ENCODE peak calls at places on chromosomes 5 and 9, in eight cellular contexts. P is mammary epithelial cell, K is thyroid gland, J is dorsolateral prefrontal cortex, T is small intestine, Q is adrenal gland, G is GM12865, A is cardiac muscle cell. D is an unnamed sample.

GRCh38 chr5:126370796-126371718 is 52.2 kb upstream of the GRAMD2B start:
- DNase-seq in J (no peak), K (no peak), G (no peak), T (peak), Q (no peak), P (peak), A (no peak), D (no peak)

GRCh38 chr9:116403171-116403570 is 249.6 kb downstream of the PAPPA start:
- DNase-seq in J (no peak), A (no peak), Q (no peak), G (no peak), T (no peak), K (no peak), P (no peak), D (no peak)

GRCh38 chr9:76810377-76810957 is 46.2 kb downstream of the PCA3 start:
- DNase-seq in K (peak), T (peak), Q (peak), P (peak), J (peak), G (peak), A (peak), D (peak)

GRCh38 chr5:142301487-142302035 is 23.3 kb downstream of the SPRY4 start:
- DNase-seq in K (no peak), Q (no peak), P (no peak), J (no peak), T (peak), A (no peak), G (no peak), D (no peak)

GRCh38 chr5:120447706-120448239 is 16.3 kb upstream of the PRR16 start:
- DNase-seq in G (no peak), T (no peak), P (peak), J (no peak), Q (no peak), K (no peak), A (no peak), D (no peak)

GRCh38 chr9:72734631-72735030 is 213.2 kb downstream of the TMC1 start:
- DNase-seq in P (no peak), J (no peak), K (no peak), G (no peak), T (no peak), Q (no peak), A (no peak), D (no peak)

GRCh38 chr5:1498623-1499416 is 24.9 kb downstream of the LPCAT1 start:
- DNase-seq in P (no peak), K (no peak), G (peak), Q (no peak), J (no peak), A (no peak), T (no peak), D (no peak)

GRCh38 chr5:115855959-115856358 is 14.2 kb downstream of the AP3S1 start:
- DNase-seq in T (no peak), G (no peak), P (no peak), Q (no peak), K (no peak), J (no peak), A (no peak), D (no peak)

GRCh38 chr5:118533166-118533565 is 455.2 kb downstream of the DTWD2 start:
- DNase-seq in A (no peak), T (no peak), P (no peak), K (no peak), Q (no peak), G (no peak), J (no peak), D (no peak)

GRCh38 chr5:119286516-119287488 is 69.0 kb upstream of the TNFAIP8 start:
- DNase-seq in T (no peak), G (no peak), J (no peak), Q (no peak), K (no peak), A (no peak), P (no peak), D (no peak)

GRCh38 chr5:154385236-154385512 is 60.6 kb upstream of the SAP30L start:
- DNase-seq in G (peak), A (no peak), K (peak), Q (no peak), T (no peak), P (no peak), J (no peak), D (no peak)

GRCh38 chr9:87076825-87077224 is 129.5 kb upstream of the GAS1 start:
- DNase-seq in A (no peak), Q (no peak), P (no peak), G (no peak), T (no peak), J (no peak), K (no peak), D (no peak)

GRCh38 chr9:114371986-114372917 is 15.5 kb downstream of the AKNA start:
- DNase-seq in K (no peak), G (peak), Q (no peak), T (peak), A (no peak), P (peak), J (no peak), D (no peak)

GRCh38 chr9:18826248-18826647 is 206.8 kb downstream of the SAXO1 start:
- DNase-seq in A (no peak), G (no peak), T (no peak), Q (no peak), K (no peak), P (no peak), J (no peak), D (no peak)

GRCh38 chr9:2016411-2017208 is 1.5 kb downstream of the SMARCA2 start:
- DNase-seq in P (peak), G (peak), A (peak), Q (peak), T (peak), K (peak), J (peak), D (no peak)

GRCh38 chr5:21071421-21071820 is 1083.4 kb upstream of the CDH18 start:
- DNase-seq in P (no peak), K (no peak), G (no peak), Q (no peak), J (no peak), T (no peak), A (no peak), D (no peak)

GRCh38 chr9:127305450-127306226 is 41.1 kb downstream of the GARNL3 start:
- DNase-seq in J (no peak), P (no peak), A (no peak), Q (no peak), K (no peak), G (peak), T (no peak), D (no peak)

GRCh38 chr5:53381-54174 is 38.4 kb upstream of the PLEKHG4B start:
- DNase-seq in Q (peak), G (no peak), A (peak), P (peak), K (peak), J (no peak), T (no peak), D (no peak)

GRCh38 chr5:171795381-171795780 is 9.8 kb downstream of the SMIM23 start:
- DNase-seq in A (no peak), Q (no peak), J (no peak), K (no peak), G (no peak), T (no peak), P (peak), D (no peak)

GRCh38 chr5:149038336-149039075 is 24.4 kb downstream of the SH3TC2 start:
- DNase-seq in J (no peak), A (no peak), P (no peak), T (no peak), Q (no peak), G (no peak), K (peak), D (no peak)

GRCh38 chr9:109381011-109381729 is 60.3 kb upstream of the EPB41L4B start:
- DNase-seq in A (no peak), P (peak), K (no peak), G (peak), T (no peak), Q (peak), J (no peak), D (no peak)

GRCh38 chr5:32586251-32586642 is 890 bp downstream of the SUB1 start:
- DNase-seq in G (no peak), K (no peak), T (no peak), J (no peak), P (no peak), Q (no peak), A (no peak), D (no peak)

GRCh38 chr5:150485770-150486401 is 22.0 kb upstream of the NDST1 start:
- DNase-seq in J (peak), P (no peak), G (peak), K (peak), T (peak), A (peak), Q (peak), D (no peak)

GRCh38 chr5:149271717-149272558 is at the start of gene AFAP1L1:
- DNase-seq in K (peak), Q (peak), A (peak), J (peak), T (peak), G (no peak), P (peak), D (no peak)

GRCh38 chr9:128747233-128747632 is 23.3 kb upstream of the ZDHHC12 start:
- DNase-seq in T (no peak), P (no peak), K (no peak), A (no peak), Q (no peak), J (no peak), G (no peak), D (no peak)

GRCh38 chr5:10355071-10355889 is 1.8 kb downstream of the MARCHF6 start:
- DNase-seq in A (no peak), Q (no peak), J (no peak), G (peak), T (peak), P (peak), K (no peak), D (no peak)

GRCh38 chr5:172637122-172637580 is 3.9 kb upstream of the NEURL1B start:
- DNase-seq in T (peak), J (no peak), G (no peak), Q (no peak), K (no peak), A (no peak), P (peak), D (no peak)

GRCh38 chr5:9653811-9654210 is 23.7 kb upstream of the TAS2R1 start:
- DNase-seq in Q (peak), G (peak), P (peak), K (no peak), J (peak), A (peak), T (no peak), D (no peak)

GRCh38 chr9:114153761-114154596 is 1.4 kb upstream of the COL27A1 start:
- DNase-seq in J (no peak), P (peak), K (peak), Q (no peak), T (no peak), G (no peak), A (peak), D (no peak)

GRCh38 chr5:152532714-152533113 is 127.6 kb upstream of the NMUR2 start:
- DNase-seq in T (peak), G (peak), P (peak), K (no peak), A (peak), Q (no peak), J (no peak), D (peak)

GRCh38 chr5:164098979-164099378 is 593.6 kb downstream of the MAT2B start:
- DNase-seq in G (no peak), J (no peak), Q (no peak), K (no peak), P (no peak), A (no peak), T (no peak), D (no peak)

GRCh38 chr5:24621809-24622208 is 23.0 kb downstream of the CDH10 start:
- DNase-seq in T (no peak), Q (peak), G (no peak), J (no peak), A (peak), K (no peak), P (no peak), D (peak)

GRCh38 chr9:89667730-89668129 is 62.9 kb downstream of the GADD45G start:
- DNase-seq in Q (no peak), J (no peak), A (peak), G (no peak), T (peak), K (peak), P (no peak), D (no peak)

GRCh38 chr9:124257070-124257864 is 482 bp upstream of the NEK6 start:
- DNase-seq in G (no peak), K (no peak), P (peak), T (no peak), Q (no peak), A (no peak), J (no peak), D (no peak)
- H3K4me3 ChIP-seq in G (peak), K (no peak), P (peak), T (peak), Q (peak), A (peak), J (no peak), D (no peak)

GRCh38 chr9:95875305-95876137 is at the start of gene ERCC6L2:
- DNase-seq in A (peak), J (peak), Q (peak), T (peak), K (peak), G (peak), P (peak), D (peak)
- H3K4me3 ChIP-seq in A (no peak), J (no peak), Q (no peak), T (peak), K (peak), G (no peak), P (no peak), D (no peak)

GRCh38 chr5:41508186-41508585 is 2.2 kb downstream of the PLCXD3 start:
- DNase-seq in P (peak), J (no peak), T (no peak), K (no peak), A (no peak), G (no peak), Q (no peak), D (no peak)

GRCh38 chr5:41508696-41509398 is 1.6 kb downstream of the PLCXD3 start:
- DNase-seq in A (peak), K (no peak), Q (no peak), T (no peak), P (no peak), J (no peak), G (no peak), D (no peak)

GRCh38 chr5:41510176-41510831 is at the start of gene PLCXD3:
- DNase-seq in G (no peak), P (no peak), A (peak), Q (peak), J (peak), K (no peak), T (peak), D (no peak)

GRCh38 chr5:41509399-41510175 is 814 bp downstream of the PLCXD3 start:
- DNase-seq in J (no peak), P (no peak), T (no peak), K (no peak), Q (no peak), G (no peak), A (peak), D (no peak)

GRCh38 chr5:41511241-41511640 is 840 bp upstream of the PLCXD3 start:
- DNase-seq in A (no peak), G (no peak), Q (no peak), P (no peak), T (no peak), J (no peak), K (no peak), D (no peak)
- H3K4me3 ChIP-seq in A (peak), G (no peak), Q (peak), P (no peak), T (no peak), J (no peak), K (no peak), D (peak)

DNA sequence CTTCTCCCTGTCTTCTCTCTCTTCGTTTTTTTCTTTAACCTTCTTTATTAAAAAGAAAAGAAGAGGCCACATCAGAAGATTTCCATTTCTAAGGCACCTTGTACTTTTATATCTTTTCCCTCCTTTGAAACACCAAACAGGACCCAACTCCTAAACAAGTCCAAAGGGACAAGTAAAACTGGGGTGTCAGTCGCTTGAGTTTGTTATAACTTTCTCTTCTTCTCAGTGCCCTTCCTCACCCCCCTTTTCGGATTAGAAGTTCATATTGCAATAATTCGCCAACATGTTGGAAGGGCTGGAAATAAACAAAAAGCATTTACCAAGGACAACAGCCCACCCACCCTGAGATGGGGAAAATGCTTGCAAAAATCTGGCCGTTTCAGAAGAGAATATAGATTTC is 148.9 kb upstream of the KLF4 start:
- DNase-seq in G (no peak), J (no peak), A (no peak), K (no peak), Q (no peak), T (no peak), P (no peak), D (no peak)
- H3K4me3 ChIP-seq in G (peak), J (peak), A (peak), K (no peak), Q (peak), T (no peak), P (no peak), D (peak)

GRCh38 chr9:105339849-105340248 is 95.4 kb downstream of the SLC44A1 start:
- DNase-seq in Q (no peak), P (no peak), G (no peak), J (no peak), T (no peak), A (no peak), K (no peak), D (no peak)

GRCh38 chr9:105338308-105338707 is 93.9 kb downstream of the SLC44A1 start:
- DNase-seq in T (no peak), K (no peak), J (no peak), Q (no peak), P (no peak), G (no peak), A (no peak), D (no peak)

GRCh38 chr9:105346273-105346672 is 101.6 kb upstream of the FSD1L start:
- DNase-seq in K (no peak), Q (no peak), J (no peak), T (peak), A (no peak), P (no peak), G (no peak), D (no peak)

GRCh38 chr9:105344283-105344682 is 99.8 kb downstream of the SLC44A1 start:
- DNase-seq in P (no peak), A (no peak), T (no peak), Q (no peak), K (no peak), J (no peak), G (no peak), D (no peak)

DNA sequence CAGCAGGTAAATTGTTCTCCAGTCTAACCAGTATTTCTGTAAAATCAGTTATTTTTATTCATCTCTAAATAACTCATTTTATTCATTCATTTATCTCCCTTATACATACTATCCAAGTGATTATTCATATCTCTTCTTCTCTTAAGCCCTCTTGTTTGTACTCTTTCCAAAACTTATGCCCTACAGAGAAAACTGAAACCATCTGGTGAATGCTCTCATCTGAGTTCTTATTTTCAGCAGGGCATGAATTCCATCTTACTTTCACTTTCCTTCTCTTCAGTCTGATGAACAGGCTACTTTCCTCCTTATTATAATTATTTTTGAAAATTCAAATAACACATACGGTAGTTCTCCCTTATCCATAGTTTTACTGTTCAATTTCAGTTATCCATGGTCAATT is 97.3 kb downstream of the SLC44A1 start:
- DNase-seq in G (peak), Q (no peak), T (peak), J (no peak), K (no peak), P (no peak), A (no peak), D (no peak)
- H3K4me3 ChIP-seq in G (no peak), Q (peak), T (no peak), J (no peak), K (no peak), P (no peak), A (no peak), D (peak)

GRCh38 chr5:93572101-93572772 is 8.8 kb downstream of the NR2F1-AS1 start:
- DNase-seq in G (no peak), K (no peak), A (no peak), T (no peak), J (no peak), Q (no peak), P (no peak), D (no peak)
- H3K4me3 ChIP-seq in G (peak), K (no peak), A (peak), T (no peak), J (peak), Q (peak), P (peak), D (no peak)

GRCh38 chr9:135128035-135128670 is 40.7 kb downstream of the OLFM1 start:
- DNase-seq in G (no peak), K (no peak), Q (no peak), A (no peak), J (no peak), T (no peak), P (no peak), D (no peak)
- H3K4me3 ChIP-seq in G (no peak), K (no peak), Q (no peak), A (no peak), J (no peak), T (no peak), P (no peak), D (no peak)

GRCh38 chr9:112489876-112490661 is 3.4 kb downstream of the KIAA1958 start:
- DNase-seq in J (no peak), A (no peak), P (no peak), T (no peak), G (no peak), Q (no peak), K (no peak), D (no peak)
- H3K4me3 ChIP-seq in J (peak), A (no peak), P (no peak), T (no peak), G (no peak), Q (peak), K (no peak), D (peak)

DNA sequence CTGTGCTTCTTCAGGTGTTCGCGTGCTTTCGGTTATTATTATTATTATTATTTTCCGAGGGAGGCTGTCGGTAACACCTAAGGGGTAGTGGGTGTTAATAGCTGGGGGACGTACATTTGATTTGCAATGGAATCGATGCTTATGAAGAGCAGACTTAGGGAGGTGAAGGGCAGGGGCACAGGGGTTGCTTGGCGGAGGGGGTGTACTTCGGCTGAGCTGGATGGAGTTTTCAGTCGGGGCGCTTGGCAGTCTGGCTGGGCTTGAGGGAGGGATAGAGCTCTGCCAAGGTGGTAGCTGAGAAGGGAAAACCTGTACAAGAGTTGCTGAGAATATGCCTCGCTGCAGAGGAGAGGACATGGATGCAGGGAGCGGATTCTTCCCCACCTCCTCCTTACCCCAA is 611 bp upstream of the PTPRD start:
- DNase-seq in T (no peak), J (no peak), G (no peak), P (no peak), A (no peak), K (no peak), Q (no peak), D (no peak)
- H3K4me3 ChIP-seq in T (no peak), J (peak), G (no peak), P (peak), A (peak), K (no peak), Q (no peak), D (peak)